ENCODE peak calls at places on chromosomes 2 and 18, in six cellular contexts. Y is right lobe of liver, C is lung, L is cardiac muscle cell, B is endothelial cell, N is upper lobe of right lung. K is an unnamed sample.

GRCh38 chr2:200728630-200729029 is 83.1 kb upstream of the BZW1 start:
- DNase-seq in L (peak; percentile 96), C (peak; percentile 41), N (no peak), Y (no peak), B (no peak), K (no peak)

GRCh38 chr2:145760781-145761649 is 1241.1 kb upstream of the ZEB2 start:
- DNase-seq in L (peak; percentile 86), Y (no peak), N (no peak), C (no peak), B (no peak), K (no peak)

GRCh38 chr2:157874278-157874825 is 1.8 kb downstream of the ACVR1 start:
- DNase-seq in B (no peak), L (peak; percentile 27), N (no peak), Y (peak; percentile 65), C (peak; percentile 32), K (no peak)

GRCh38 chr18:26863122-26863879 is 2.2 kb downstream of the AQP4 start:
- DNase-seq in Y (peak; percentile 91), L (peak; percentile 3), B (peak; percentile 36), N (peak; percentile 94), C (peak; percentile 84), K (peak; percentile 71)

GRCh38 chr18:23710946-23711345 is 21.7 kb downstream of the LAMA3 start:
- DNase-seq in B (no peak), C (no peak), Y (no peak), N (no peak), L (no peak), K (no peak)

GRCh38 chr2:13533524-13533922 is 816.8 kb downstream of the TRIB2 start:
- DNase-seq in B (no peak), N (no peak), Y (no peak), C (no peak), L (no peak), K (no peak)

GRCh38 chr18:74166397-74166796 is 18.1 kb downstream of the TIMM21 start:
- DNase-seq in B (no peak), L (no peak), N (no peak), C (no peak), Y (no peak), K (no peak)

GRCh38 chr18:41940506-41941215 is 14.4 kb upstream of the PIK3C3 start:
- DNase-seq in N (no peak), Y (no peak), L (peak; percentile 91), C (no peak), B (no peak), K (no peak)

GRCh38 chr18:75926811-75927210 is 499.3 kb upstream of the SMIM21 start:
- DNase-seq in N (no peak), Y (no peak), L (peak; percentile 1), C (no peak), B (no peak), K (no peak)

GRCh38 chr2:652881-653480 is 24.2 kb downstream of the TMEM18 start:
- DNase-seq in Y (no peak), L (no peak), C (peak; percentile 21), N (no peak), B (no peak), K (no peak)

GRCh38 chr2:127057371-127058245 is 49.3 kb downstream of the BIN1 start:
- DNase-seq in C (no peak), Y (no peak), B (no peak), L (no peak), N (no peak), K (no peak)

GRCh38 chr2:54763636-54764291 is 40.3 kb downstream of the EML6 start:
- DNase-seq in C (no peak), N (no peak), Y (no peak), B (peak; percentile 31), L (no peak), K (no peak)

GRCh38 chr2:9122367-9122766 is 84.2 kb upstream of the ASAP2 start:
- DNase-seq in Y (no peak), N (no peak), B (no peak), L (no peak), C (no peak), K (no peak)

GRCh38 chr2:174051741-174052638 is 86.8 kb upstream of the SP3 start:
- DNase-seq in N (no peak), C (no peak), Y (no peak), L (peak; percentile 82), B (peak; percentile 14), K (peak; percentile 27)

GRCh38 chr2:119517433-119517832 is 6.8 kb downstream of the SCTR start:
- DNase-seq in B (peak; percentile 71), N (peak; percentile 88), Y (peak; percentile 70), C (peak; percentile 75), L (peak; percentile 70), K (peak; percentile 69)

GRCh38 chr2:20496069-20496468 is 49.2 kb downstream of the RHOB start:
- DNase-seq in L (peak; percentile 38), N (peak; percentile 27), Y (no peak), C (no peak), B (no peak), K (no peak)

GRCh38 chr2:136424112-136424511 is 306.2 kb upstream of the CXCR4 start:
- DNase-seq in C (no peak), N (no peak), Y (no peak), B (no peak), L (no peak), K (no peak)

GRCh38 chr2:108884629-108885028 is 98.1 kb downstream of the CCDC138 start:
- DNase-seq in Y (no peak), C (no peak), B (no peak), L (peak; percentile 4), N (peak; percentile 69), K (no peak)

GRCh38 chr2:236769981-236770671 is 200.5 kb downstream of the ACKR3 start:
- DNase-seq in L (peak; percentile 86), N (no peak), C (no peak), B (no peak), Y (no peak), K (no peak)

GRCh38 chr2:48173141-48173540 is 266.8 kb upstream of the FBXO11 start:
- DNase-seq in B (no peak), N (no peak), L (no peak), C (no peak), Y (no peak), K (no peak)

GRCh38 chr2:145410096-145410495 is 890.2 kb upstream of the ZEB2 start:
- DNase-seq in Y (no peak), B (no peak), L (no peak), C (no peak), N (no peak), K (no peak)

GRCh38 chr2:62266433-62267038 is 70.6 kb downstream of the B3GNT2 start:
- DNase-seq in B (no peak), N (no peak), C (no peak), L (peak; percentile 83), Y (no peak), K (no peak)

GRCh38 chr18:5527603-5528002 is 16.2 kb downstream of the EPB41L3 start:
- DNase-seq in L (peak; percentile 87), B (no peak), N (no peak), Y (no peak), C (no peak), K (no peak)

GRCh38 chr2:26735096-26735495 is 29.0 kb upstream of the SLC35F6 start:
- DNase-seq in B (no peak), N (no peak), Y (no peak), L (peak; percentile 96), C (no peak), K (no peak)

GRCh38 chr2:228699400-228699799 is 517.9 kb upstream of the SPHKAP start:
- DNase-seq in C (no peak), N (no peak), B (no peak), Y (no peak), L (peak; percentile 76), K (no peak)
- TF ChIP-seq CTCF in C (no peak), N (peak; percentile 35), B (no peak), Y (peak; percentile 21), L (peak; percentile 41), K (no peak)

GRCh38 chr2:231934441-231935206 is 8.4 kb upstream of the NPPC start:
- DNase-seq in Y (no peak), B (no peak), N (no peak), C (no peak), L (no peak), K (no peak)

GRCh38 chr2:231932711-231932970 is 6.4 kb upstream of the NPPC start:
- DNase-seq in B (no peak), N (no peak), Y (no peak), C (no peak), L (no peak), K (no peak)

GRCh38 chr2:231931481-231931915 is 5.3 kb upstream of the NPPC start:
- DNase-seq in C (no peak), B (no peak), N (no peak), L (no peak), Y (no peak), K (no peak)

GRCh38 chr2:231933916-231934401 is 7.8 kb upstream of the NPPC start:
- DNase-seq in N (no peak), B (no peak), Y (no peak), C (no peak), L (peak; percentile 54), K (no peak)

GRCh38 chr2:231932985-231933915 is 7.1 kb upstream of the NPPC start:
- DNase-seq in Y (no peak), L (no peak), C (no peak), B (no peak), N (no peak), K (no peak)
- TF ChIP-seq CTCF in Y (no peak), L (no peak), C (no peak), B (no peak), N (no peak), K (no peak)

DNA sequence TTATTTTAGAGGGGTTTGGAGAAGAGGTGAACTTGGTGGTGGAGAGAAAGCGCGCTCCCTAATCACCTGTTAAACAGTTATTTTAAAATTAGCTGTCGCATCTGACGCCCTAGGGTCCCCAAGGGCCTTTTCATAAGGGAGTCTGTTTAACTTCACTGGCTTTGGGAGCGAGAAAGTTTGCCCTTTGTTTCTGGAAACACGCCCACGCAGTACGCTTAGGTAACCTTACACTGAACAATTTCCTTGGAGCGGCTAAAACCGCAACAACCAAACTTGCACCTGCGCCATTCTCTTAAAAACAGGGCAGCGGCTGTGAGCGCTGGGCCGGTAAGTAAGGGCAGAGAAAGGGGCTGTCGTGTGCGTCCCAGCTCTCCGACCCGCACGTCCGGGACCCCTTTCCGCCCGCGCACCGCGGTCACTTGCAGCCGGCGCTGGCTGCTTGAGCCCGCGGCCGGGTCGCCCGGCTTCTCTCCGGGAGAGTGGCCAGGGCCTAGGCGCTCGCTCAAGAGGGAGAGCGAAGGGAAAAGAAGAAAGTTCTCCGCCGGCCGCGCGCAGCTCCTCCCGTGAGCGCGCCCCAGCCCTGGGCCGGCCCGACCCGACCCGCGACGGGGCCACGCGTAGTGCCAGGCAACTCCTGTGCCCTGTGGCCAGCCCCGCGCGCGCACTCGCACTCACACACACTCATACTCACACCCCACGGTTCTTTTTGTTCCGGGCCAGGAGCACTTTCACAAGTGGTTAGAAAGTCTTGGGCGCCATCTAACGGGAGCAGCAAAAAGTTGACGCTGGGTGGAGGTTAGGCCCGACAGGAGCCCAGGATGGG is 19.2 kb downstream of the POU3F3 start:
- DNase-seq in N (peak; percentile 80), B (peak; percentile 73), C (peak; percentile 64), L (peak; percentile 76), Y (peak; percentile 76), K (peak; percentile 76)
- TF ChIP-seq CTCF in N (peak; percentile 48), B (peak; percentile 44), C (peak; percentile 14), L (peak; percentile 71), Y (peak; percentile 56), K (peak; percentile 62)

DNA sequence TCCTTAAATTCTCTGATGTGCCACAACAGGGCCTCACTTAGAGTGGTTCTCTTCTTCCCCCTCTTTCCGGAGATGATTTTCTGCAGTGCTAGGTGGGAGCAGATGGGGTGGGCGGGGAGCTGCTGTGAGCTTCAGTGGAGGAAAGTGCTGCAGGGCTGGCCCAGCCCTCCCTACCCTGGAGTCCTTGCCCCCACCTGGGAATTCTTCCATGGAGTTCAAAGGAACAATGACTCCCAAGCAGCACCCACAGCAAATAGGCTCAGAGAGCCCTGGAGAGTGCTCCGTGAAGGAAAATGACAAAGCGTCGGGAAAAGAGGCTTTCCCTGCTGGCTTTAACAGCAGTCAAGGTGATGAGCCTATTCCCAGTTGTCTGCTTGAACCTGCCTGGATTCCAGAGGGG is 28.8 kb downstream of the LOXHD1 start:
- DNase-seq in Y (no peak), C (no peak), N (no peak), L (no peak), B (no peak), K (no peak)
- TF ChIP-seq CTCF in Y (no peak), C (no peak), N (no peak), L (no peak), B (no peak), K (no peak)